ENCODE peak calls at places on chromosomes 7 and 10, in four cellular contexts. Y is activated T-cell treated with anti-CD3 and anti-CD28 coated beads for 48 hours, A is pulmonary artery endothelial cell, W is left cardiac atrium. O is an unnamed sample.

GRCh38 chr10:72772031-72772430 is 80.1 kb downstream of the MCU start:
- DNase-seq in Y (no peak), A (no peak), W (no peak), O (no peak)

GRCh38 chr10:119865699-119866240 is 6.9 kb downstream of the MCMBP start:
- DNase-seq in Y (no peak), W (no peak), A (no peak), O (no peak)

GRCh38 chr7:148963583-148964509 is 64.5 kb downstream of the PDIA4 start:
- DNase-seq in Y (no peak), W (no peak), A (no peak), O (no peak)

GRCh38 chr7:30594055-30594539 is 581 bp upstream of the GARS1 start:
- DNase-seq in A (no peak), Y (peak; percentile 23), W (peak; percentile 46), O (no peak)

GRCh38 chr7:101912711-101913110 is 95.3 kb downstream of the CUX1 start:
- DNase-seq in W (no peak), Y (no peak), A (no peak), O (no peak)

GRCh38 chr10:61346946-61347345 is 106.2 kb downstream of the TMEM26 start:
- DNase-seq in Y (no peak), A (no peak), W (no peak), O (no peak)

GRCh38 chr10:32199724-32200394 is 143.6 kb upstream of the KIF5B start:
- DNase-seq in Y (no peak), A (no peak), W (no peak), O (no peak)

GRCh38 chr7:53111061-53111460 is 75.6 kb downstream of the POM121L12 start:
- DNase-seq in A (no peak), Y (no peak), W (no peak), O (no peak)